ENCODE peak calls at places on chromosomes 12 and 14, in eight cellular contexts. X is HT1080; I is HFF-Myc; U is right cardiac atrium; L is SK-N-SH; O is CD8-positive, alpha-beta T cell; F is lower lobe of right lung; D is Calu3. V is an unnamed sample.

GRCh38 chr12:68614105-68614679 is 3.5 kb downstream of the RAP1B start:
- DNase-seq in X (no peak), I (no peak), U (no peak), L (no peak), O (no peak), F (no peak), D (no peak), V (no peak)

GRCh38 chr14:105099778-105100177 is 34.5 kb upstream of the GPR132 start:
- DNase-seq in X (no peak), I (no peak), U (no peak), L (no peak), O (no peak), F (no peak), D (no peak), V (no peak)

GRCh38 chr12:19052689-19053088 is 76.8 kb upstream of the PLEKHA5 start:
- DNase-seq in X (no peak), I (no peak), U (no peak), L (no peak), O (no peak), F (no peak), D (no peak), V (no peak)

GRCh38 chr14:71247106-71247505 is 339.8 kb downstream of the PCNX1 start:
- DNase-seq in X (no peak), I (no peak), U (no peak), L (no peak), O (no peak), F (no peak), D (no peak), V (no peak)

GRCh38 chr12:28066879-28067278 is 94.3 kb upstream of the PTHLH start:
- DNase-seq in X (no peak), I (no peak), U (no peak), L (no peak), O (no peak), F (no peak), D (no peak), V (no peak)

GRCh38 chr14:35897616-35898111 is 71.5 kb downstream of the BRMS1L start:
- DNase-seq in X (no peak), I (no peak), U (no peak), L (no peak), O (no peak), F (no peak), D (peak), V (no peak)

GRCh38 chr12:31004666-31005065 is 69.0 kb upstream of the DDX11 start:
- DNase-seq in X (no peak), I (no peak), U (no peak), L (no peak), O (no peak), F (peak), D (no peak), V (no peak)

GRCh38 chr14:101178184-101179072 is 274.9 kb upstream of the RTL1 start:
- DNase-seq in X (no peak), I (no peak), U (no peak), L (no peak), O (no peak), F (no peak), D (no peak), V (no peak)

GRCh38 chr14:67704484-67705089 is 2.9 kb downstream of the RDH12 start:
- DNase-seq in X (peak), I (peak), U (no peak), L (peak), O (no peak), F (no peak), D (peak), V (no peak)

GRCh38 chr12:80041691-80042090 is 57.6 kb upstream of the OTOGL start:
- DNase-seq in X (peak), I (no peak), U (no peak), L (no peak), O (no peak), F (no peak), D (no peak), V (no peak)

GRCh38 chr14:22554706-22555572 is 34.1 kb downstream of the DAD1 start:
- DNase-seq in X (no peak), I (no peak), U (no peak), L (no peak), O (peak), F (no peak), D (no peak), V (no peak)

GRCh38 chr14:60090864-60091519 is 731 bp upstream of the PCNX4 start:
- DNase-seq in X (peak), I (peak), U (peak), L (peak), O (peak), F (peak), D (peak), V (peak)

GRCh38 chr14:102352213-102352612 is 10.5 kb downstream of the CINP start:
- DNase-seq in X (no peak), I (no peak), U (no peak), L (no peak), O (no peak), F (no peak), D (no peak), V (no peak)

GRCh38 chr12:79302171-79302841 is 388.5 kb downstream of the PAWR start:
- DNase-seq in X (no peak), I (no peak), U (no peak), L (no peak), O (no peak), F (no peak), D (no peak), V (no peak)

GRCh38 chr14:86404425-86404824 is 874.5 kb downstream of the FLRT2 start:
- DNase-seq in X (no peak), I (no peak), U (no peak), L (no peak), O (no peak), F (no peak), D (no peak), V (no peak)

GRCh38 chr14:22598099-22598895 is at the start of gene ABHD4:
- DNase-seq in X (peak), I (no peak), U (peak), L (peak), O (peak), F (peak), D (peak), V (peak)

GRCh38 chr12:8563383-8563782 is 22.7 kb upstream of the CLEC4E start:
- DNase-seq in X (no peak), I (no peak), U (no peak), L (no peak), O (no peak), F (no peak), D (no peak), V (no peak)

GRCh38 chr12:127550271-127550670 is 716.7 kb upstream of the TMEM132C start:
- DNase-seq in X (peak), I (no peak), U (no peak), L (no peak), O (no peak), F (no peak), D (no peak), V (no peak)

GRCh38 chr14:69046468-69046867 is 67.4 kb upstream of the ACTN1 start:
- DNase-seq in X (no peak), I (no peak), U (peak), L (no peak), O (no peak), F (no peak), D (no peak), V (no peak)

GRCh38 chr12:124340080-124340900 is 45.4 kb downstream of the RFLNA start:
- DNase-seq in X (no peak), I (no peak), U (no peak), L (no peak), O (no peak), F (no peak), D (no peak), V (no peak)

GRCh38 chr12:46952880-46953517 is 126.4 kb upstream of the PCED1B start:
- DNase-seq in X (no peak), I (no peak), U (no peak), L (no peak), O (no peak), F (no peak), D (no peak), V (no peak)